ENCODE peak calls at places on chromosome 1, in eight cellular contexts. One of them, this sample, is unnamed.

GRCh38 chr1:165290143-165290542 is 66.4 kb downstream of the LMX1A start:
- DNase-seq in neural crest cell: no peak
- DNase-seq in RWPE1: no peak
- DNase-seq in endothelial cell: no peak
- DNase-seq in astrocyte: no peak
- DNase-seq in pancreas: no peak
- DNase-seq in WTC11: no peak
- DNase-seq in nephron progenitor cell: no peak
- DNase-seq in this sample: no peak

GRCh38 chr1:113519561-113519960 is 129.2 kb downstream of the MAGI3 start:
- DNase-seq in WTC11: no peak
- DNase-seq in endothelial cell: no peak
- DNase-seq in astrocyte: peak
- DNase-seq in nephron progenitor cell: no peak
- DNase-seq in RWPE1: no peak
- DNase-seq in pancreas: no peak
- DNase-seq in neural crest cell: no peak
- DNase-seq in this sample: no peak

GRCh38 chr1:100362821-100363466 is 10.6 kb downstream of the CDC14A start:
- DNase-seq in neural crest cell: no peak
- DNase-seq in pancreas: no peak
- DNase-seq in nephron progenitor cell: no peak
- DNase-seq in astrocyte: peak
- DNase-seq in WTC11: peak
- DNase-seq in RWPE1: no peak
- DNase-seq in endothelial cell: no peak
- DNase-seq in this sample: no peak

GRCh38 chr1:172135076-172135672 is 285.3 kb upstream of the C1orf105 start:
- DNase-seq in astrocyte: no peak
- DNase-seq in endothelial cell: no peak
- DNase-seq in WTC11: peak
- DNase-seq in nephron progenitor cell: no peak
- DNase-seq in RWPE1: no peak
- DNase-seq in pancreas: no peak
- DNase-seq in neural crest cell: no peak
- DNase-seq in this sample: no peak

GRCh38 chr1:85372683-85373446 is 92.1 kb downstream of the DDAH1 start:
- DNase-seq in WTC11: no peak
- DNase-seq in neural crest cell: no peak
- DNase-seq in nephron progenitor cell: no peak
- DNase-seq in endothelial cell: no peak
- DNase-seq in RWPE1: peak
- DNase-seq in astrocyte: peak
- DNase-seq in pancreas: no peak
- DNase-seq in this sample: no peak

GRCh38 chr1:16625497-16626408 is 12.4 kb upstream of the NBPF1 start:
- DNase-seq in neural crest cell: no peak
- DNase-seq in pancreas: peak
- DNase-seq in nephron progenitor cell: no peak
- DNase-seq in RWPE1: no peak
- DNase-seq in endothelial cell: no peak
- DNase-seq in WTC11: no peak
- DNase-seq in astrocyte: no peak
- DNase-seq in this sample: peak

GRCh38 chr1:240765732-240766363 is 153.9 kb upstream of the GREM2 start:
- DNase-seq in pancreas: no peak
- DNase-seq in nephron progenitor cell: no peak
- DNase-seq in endothelial cell: no peak
- DNase-seq in neural crest cell: no peak
- DNase-seq in astrocyte: peak
- DNase-seq in WTC11: no peak
- DNase-seq in RWPE1: peak
- DNase-seq in this sample: no peak

GRCh38 chr1:238061967-238062613 is 171.4 kb upstream of the ZP4 start:
- DNase-seq in endothelial cell: no peak
- DNase-seq in WTC11: no peak
- DNase-seq in neural crest cell: no peak
- DNase-seq in RWPE1: peak
- DNase-seq in astrocyte: peak
- DNase-seq in nephron progenitor cell: no peak
- DNase-seq in pancreas: no peak
- DNase-seq in this sample: no peak

GRCh38 chr1:231049121-231049979 is 9.3 kb upstream of the FAM89A start:
- DNase-seq in RWPE1: no peak
- DNase-seq in astrocyte: no peak
- DNase-seq in WTC11: no peak
- DNase-seq in neural crest cell: no peak
- DNase-seq in endothelial cell: no peak
- DNase-seq in pancreas: no peak
- DNase-seq in nephron progenitor cell: no peak
- DNase-seq in this sample: no peak

GRCh38 chr1:2274968-2275475 is 46.9 kb downstream of the SKI start:
- DNase-seq in endothelial cell: no peak
- DNase-seq in nephron progenitor cell: no peak
- DNase-seq in RWPE1: no peak
- DNase-seq in WTC11: no peak
- DNase-seq in pancreas: no peak
- DNase-seq in astrocyte: no peak
- DNase-seq in neural crest cell: no peak
- DNase-seq in this sample: peak

GRCh38 chr1:3573499-3573898 is 37.8 kb downstream of the MEGF6 start:
- DNase-seq in endothelial cell: no peak
- DNase-seq in neural crest cell: no peak
- DNase-seq in nephron progenitor cell: no peak
- DNase-seq in astrocyte: no peak
- DNase-seq in pancreas: no peak
- DNase-seq in WTC11: no peak
- DNase-seq in RWPE1: no peak
- DNase-seq in this sample: no peak

GRCh38 chr1:64917328-64917861 is 49.0 kb downstream of the JAK1 start:
- DNase-seq in RWPE1: peak
- DNase-seq in nephron progenitor cell: no peak
- DNase-seq in neural crest cell: no peak
- DNase-seq in astrocyte: peak
- DNase-seq in endothelial cell: peak
- DNase-seq in pancreas: peak
- DNase-seq in WTC11: no peak
- DNase-seq in this sample: peak

GRCh38 chr1:161260939-161261858 is 2.7 kb downstream of the PCP4L1 start:
- DNase-seq in RWPE1: no peak
- DNase-seq in endothelial cell: no peak
- DNase-seq in neural crest cell: no peak
- DNase-seq in nephron progenitor cell: peak
- DNase-seq in WTC11: no peak
- DNase-seq in pancreas: no peak
- DNase-seq in astrocyte: no peak
- DNase-seq in this sample: no peak

GRCh38 chr1:31683997-31684396 is 19.8 kb downstream of the COL16A1 start:
- DNase-seq in neural crest cell: no peak
- DNase-seq in pancreas: no peak
- DNase-seq in RWPE1: no peak
- DNase-seq in endothelial cell: peak
- DNase-seq in WTC11: peak
- DNase-seq in astrocyte: no peak
- DNase-seq in nephron progenitor cell: no peak
- DNase-seq in this sample: no peak
- TF ChIP-seq CTCF in neural crest cell: peak
- TF ChIP-seq CTCF in pancreas: peak
- TF ChIP-seq CTCF in RWPE1: no peak
- TF ChIP-seq CTCF in endothelial cell: peak
- TF ChIP-seq CTCF in WTC11: peak
- TF ChIP-seq CTCF in astrocyte: no peak
- TF ChIP-seq CTCF in nephron progenitor cell: peak
- TF ChIP-seq CTCF in this sample: no peak

DNA sequence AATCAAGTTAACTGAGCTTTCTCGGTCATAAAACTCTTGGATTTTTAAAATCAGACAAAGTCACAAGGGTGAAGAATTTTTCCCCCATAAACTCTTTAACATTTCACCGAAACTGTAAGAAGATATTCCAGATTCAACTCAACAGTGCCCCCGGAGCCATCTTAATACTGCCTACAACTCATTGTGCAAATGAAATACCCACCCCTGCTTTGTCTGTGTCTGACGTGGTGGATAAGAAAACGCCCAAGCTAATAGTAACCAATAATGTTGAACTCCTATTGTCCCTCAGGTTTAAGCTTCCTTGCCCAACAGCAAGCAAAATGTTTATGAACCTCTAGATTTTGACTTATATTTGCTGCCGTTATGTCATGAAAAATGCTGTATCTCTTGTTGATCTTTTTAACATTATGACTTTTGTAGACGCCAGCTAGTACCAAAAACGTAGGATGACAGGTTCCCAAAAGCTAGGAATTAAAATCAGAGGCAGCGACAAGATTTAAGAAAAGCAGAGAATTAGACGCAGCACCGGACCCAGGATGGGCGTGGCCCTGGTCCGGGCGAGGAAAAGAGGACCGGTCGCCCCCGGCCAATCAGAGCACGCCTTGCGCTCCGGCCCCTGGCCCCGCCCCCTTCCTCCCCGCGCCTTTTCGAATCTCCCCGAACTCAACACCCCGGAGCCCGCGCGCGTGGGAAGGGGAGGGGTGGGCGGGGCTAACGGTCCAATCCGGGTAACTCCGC is 1.1 kb downstream of the STMN1 start:
- DNase-seq in RWPE1: peak
- DNase-seq in endothelial cell: peak
- DNase-seq in nephron progenitor cell: peak
- DNase-seq in WTC11: peak
- DNase-seq in pancreas: peak
- DNase-seq in astrocyte: peak
- DNase-seq in neural crest cell: peak
- DNase-seq in this sample: peak
- TF ChIP-seq CTCF in RWPE1: no peak
- TF ChIP-seq CTCF in endothelial cell: no peak
- TF ChIP-seq CTCF in nephron progenitor cell: no peak
- TF ChIP-seq CTCF in WTC11: no peak
- TF ChIP-seq CTCF in pancreas: no peak
- TF ChIP-seq CTCF in astrocyte: peak
- TF ChIP-seq CTCF in neural crest cell: peak
- TF ChIP-seq CTCF in this sample: no peak

GRCh38 chr1:15328785-15329480 is 80.8 kb upstream of the EFHD2 start:
- DNase-seq in neural crest cell: no peak
- DNase-seq in nephron progenitor cell: no peak
- DNase-seq in RWPE1: no peak
- DNase-seq in WTC11: no peak
- DNase-seq in pancreas: peak
- DNase-seq in endothelial cell: no peak
- DNase-seq in astrocyte: peak
- DNase-seq in this sample: peak
- TF ChIP-seq CTCF in neural crest cell: no peak
- TF ChIP-seq CTCF in nephron progenitor cell: no peak
- TF ChIP-seq CTCF in RWPE1: no peak
- TF ChIP-seq CTCF in WTC11: no peak
- TF ChIP-seq CTCF in pancreas: peak
- TF ChIP-seq CTCF in endothelial cell: no peak
- TF ChIP-seq CTCF in astrocyte: no peak
- TF ChIP-seq CTCF in this sample: peak

DNA sequence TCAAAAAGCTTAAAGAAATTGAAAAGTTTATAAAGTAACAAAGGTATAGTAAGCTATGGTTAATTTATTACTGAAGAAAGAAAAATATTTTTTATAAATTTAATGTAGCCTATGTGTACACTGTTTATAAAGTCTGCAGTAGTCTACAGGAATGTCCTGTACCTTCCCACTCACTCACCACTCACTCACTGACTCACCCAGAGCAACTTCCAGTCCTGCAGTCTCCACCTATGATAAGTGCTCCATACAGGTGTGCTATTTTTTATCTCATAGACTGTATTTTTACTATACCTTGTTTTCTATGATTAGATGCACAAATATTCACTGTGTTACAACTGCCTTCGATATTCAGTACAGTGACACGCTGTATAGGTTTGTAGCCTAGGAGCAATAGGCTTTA is 106.6 kb downstream of the NR5A2 start:
- DNase-seq in RWPE1: peak
- DNase-seq in WTC11: no peak
- DNase-seq in endothelial cell: no peak
- DNase-seq in neural crest cell: no peak
- DNase-seq in astrocyte: no peak
- DNase-seq in nephron progenitor cell: no peak
- DNase-seq in pancreas: no peak
- DNase-seq in this sample: no peak
- TF ChIP-seq CTCF in RWPE1: no peak
- TF ChIP-seq CTCF in WTC11: no peak
- TF ChIP-seq CTCF in endothelial cell: no peak
- TF ChIP-seq CTCF in neural crest cell: no peak
- TF ChIP-seq CTCF in astrocyte: no peak
- TF ChIP-seq CTCF in nephron progenitor cell: no peak
- TF ChIP-seq CTCF in pancreas: no peak
- TF ChIP-seq CTCF in this sample: no peak

GRCh38 chr1:183580281-183580682 is 10.0 kb downstream of the NCF2 start:
- DNase-seq in RWPE1: no peak
- DNase-seq in nephron progenitor cell: peak
- DNase-seq in pancreas: no peak
- DNase-seq in neural crest cell: no peak
- DNase-seq in endothelial cell: peak
- DNase-seq in WTC11: no peak
- DNase-seq in astrocyte: no peak
- DNase-seq in this sample: no peak
- TF ChIP-seq CTCF in RWPE1: no peak
- TF ChIP-seq CTCF in nephron progenitor cell: peak
- TF ChIP-seq CTCF in pancreas: no peak
- TF ChIP-seq CTCF in neural crest cell: peak
- TF ChIP-seq CTCF in endothelial cell: no peak
- TF ChIP-seq CTCF in WTC11: no peak
- TF ChIP-seq CTCF in astrocyte: peak
- TF ChIP-seq CTCF in this sample: peak

DNA sequence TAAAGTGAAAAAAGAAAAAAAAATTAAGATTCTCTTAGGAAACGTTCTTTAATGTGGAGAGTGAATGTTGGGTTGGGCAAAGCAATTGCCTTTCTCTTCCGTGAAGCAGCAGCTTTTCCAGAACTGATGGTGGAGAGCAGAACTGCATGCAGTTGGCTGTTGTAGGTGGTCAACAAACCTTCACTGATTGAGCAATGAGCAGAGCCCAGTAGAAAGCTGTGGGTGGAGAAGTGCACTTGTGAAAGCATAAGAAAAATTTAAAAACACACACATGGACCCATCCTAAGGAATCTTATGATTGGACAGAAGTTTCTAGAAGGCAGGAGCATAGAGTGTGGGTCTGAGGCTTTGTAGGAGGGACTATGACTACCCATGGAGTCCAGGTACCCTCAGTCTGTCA is 4.5 kb downstream of the PRELP start:
- DNase-seq in neural crest cell: no peak
- DNase-seq in endothelial cell: no peak
- DNase-seq in nephron progenitor cell: no peak
- DNase-seq in astrocyte: peak
- DNase-seq in pancreas: no peak
- DNase-seq in WTC11: no peak
- DNase-seq in RWPE1: no peak
- DNase-seq in this sample: no peak
- TF ChIP-seq CTCF in neural crest cell: no peak
- TF ChIP-seq CTCF in endothelial cell: no peak
- TF ChIP-seq CTCF in nephron progenitor cell: no peak
- TF ChIP-seq CTCF in astrocyte: no peak
- TF ChIP-seq CTCF in pancreas: no peak
- TF ChIP-seq CTCF in WTC11: no peak
- TF ChIP-seq CTCF in RWPE1: no peak
- TF ChIP-seq CTCF in this sample: no peak

DNA sequence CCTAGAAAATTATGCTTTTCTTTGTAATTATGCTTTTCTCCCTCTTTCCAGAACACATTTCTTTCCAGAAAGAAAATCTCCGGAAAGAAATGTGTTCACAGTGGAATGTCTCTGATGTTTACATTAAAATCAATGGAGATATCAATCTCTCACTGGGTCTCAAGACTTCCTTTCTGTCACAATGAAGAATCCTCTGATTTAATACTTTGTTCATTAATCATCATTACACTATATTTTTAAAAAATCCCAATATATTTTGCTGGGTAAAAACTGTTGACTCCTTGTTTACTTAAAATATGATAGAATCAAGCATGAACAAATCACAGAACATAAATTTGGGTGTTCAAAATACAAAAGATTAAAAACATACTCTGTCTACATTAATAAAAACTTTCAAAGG is 26.3 kb upstream of the TGFBR3 start:
- DNase-seq in nephron progenitor cell: no peak
- DNase-seq in WTC11: no peak
- DNase-seq in RWPE1: no peak
- DNase-seq in neural crest cell: no peak
- DNase-seq in astrocyte: no peak
- DNase-seq in pancreas: no peak
- DNase-seq in endothelial cell: no peak
- DNase-seq in this sample: no peak
- TF ChIP-seq CTCF in nephron progenitor cell: no peak
- TF ChIP-seq CTCF in WTC11: no peak
- TF ChIP-seq CTCF in RWPE1: no peak
- TF ChIP-seq CTCF in neural crest cell: no peak
- TF ChIP-seq CTCF in astrocyte: no peak
- TF ChIP-seq CTCF in pancreas: no peak
- TF ChIP-seq CTCF in endothelial cell: no peak
- TF ChIP-seq CTCF in this sample: no peak

This sample was measured in right lobe of liver.